ENCODE peak calls at places on chromosomes 12 and 14, in five cellular contexts. D is AG10803, Z is SK-N-SH, N is neural progenitor cell, W is MM.1S. I is an unnamed sample.
A peak's percentile ranks its signal among the peaks of the same experiment; 100 is the strongest.

GRCh38 chr14:61065671-61066070 is 84.6 kb downstream of the SLC38A6 start:
- DNase-seq in D (no peak), Z (no peak), N (no peak), W (no peak), I (no peak)

GRCh38 chr12:11959117-11959823 is 111.5 kb upstream of the BCL2L14 start:
- DNase-seq in D (no peak), Z (no peak), N (no peak), W (no peak), I (no peak)

GRCh38 chr12:9943244-9943643 is 11.1 kb upstream of the CLEC2A start:
- DNase-seq in D (no peak), Z (no peak), N (no peak), W (no peak), I (no peak)

GRCh38 chr12:109538191-109538863 is 35.0 kb downstream of the MMAB start:
- DNase-seq in D (no peak), Z (peak; percentile 88), N (no peak), W (no peak), I (no peak)

GRCh38 chr12:31749024-31749704 is 20.3 kb upstream of the AMN1 start:
- DNase-seq in D (peak; percentile 95), Z (no peak), N (no peak), W (peak; percentile 90), I (peak; percentile 95)

GRCh38 chr12:54413284-54414190 is 5.5 kb downstream of the ITGA5 start:
- DNase-seq in D (peak; percentile 66), Z (no peak), N (no peak), W (peak; percentile 29), I (no peak)

GRCh38 chr14:102875652-102876051 is 46.8 kb upstream of the AMN start:
- DNase-seq in D (no peak), Z (no peak), N (no peak), W (no peak), I (no peak)

GRCh38 chr14:61925043-61925442 is 162.8 kb downstream of the SNAPC1 start:
- DNase-seq in D (peak; percentile 34), Z (no peak), N (peak; percentile 56), W (no peak), I (no peak)

GRCh38 chr14:89373185-89373584 is 43.8 kb downstream of the FOXN3 start:
- DNase-seq in D (no peak), Z (no peak), N (no peak), W (no peak), I (no peak)

GRCh38 chr12:45725631-45726593 is 3.6 kb upstream of the ARID2 start:
- DNase-seq in D (peak; percentile 31), Z (peak; percentile 42), N (peak; percentile 49), W (peak; percentile 62), I (no peak)

GRCh38 chr12:105469701-105470100 is 139.2 kb downstream of the C12orf75 start:
- DNase-seq in D (no peak), Z (no peak), N (no peak), W (no peak), I (no peak)

GRCh38 chr12:98698603-98699463 is 53.7 kb downstream of the APAF1 start:
- DNase-seq in D (peak; percentile 72), Z (peak; percentile 65), N (no peak), W (peak; percentile 72), I (no peak)

GRCh38 chr14:100307215-100308111 is 1.2 kb upstream of the SLC25A29 start:
- DNase-seq in D (no peak), Z (peak; percentile 78), N (peak; percentile 62), W (no peak), I (no peak)

GRCh38 chr14:59632381-59632780 is 55.8 kb upstream of the CCDC175 start:
- DNase-seq in D (no peak), Z (peak; percentile 58), N (peak; percentile 74), W (no peak), I (no peak)

GRCh38 chr12:66863276-66863675 is 184.4 kb upstream of the GRIP1 start:
- DNase-seq in D (no peak), Z (no peak), N (no peak), W (no peak), I (no peak)

GRCh38 chr14:35964736-35965135 is 138.6 kb downstream of the BRMS1L start:
- DNase-seq in D (no peak), Z (no peak), N (no peak), W (no peak), I (no peak)

GRCh38 chr14:35959835-35960234 is 133.7 kb downstream of the BRMS1L start:
- DNase-seq in D (no peak), Z (no peak), N (no peak), W (no peak), I (no peak)

GRCh38 chr14:35961697-35962274 is 135.6 kb downstream of the BRMS1L start:
- DNase-seq in D (no peak), Z (no peak), N (no peak), W (no peak), I (no peak)

GRCh38 chr14:35965425-35965824 is 139.3 kb downstream of the BRMS1L start:
- DNase-seq in D (no peak), Z (no peak), N (peak; percentile 42), W (no peak), I (no peak)

DNA sequence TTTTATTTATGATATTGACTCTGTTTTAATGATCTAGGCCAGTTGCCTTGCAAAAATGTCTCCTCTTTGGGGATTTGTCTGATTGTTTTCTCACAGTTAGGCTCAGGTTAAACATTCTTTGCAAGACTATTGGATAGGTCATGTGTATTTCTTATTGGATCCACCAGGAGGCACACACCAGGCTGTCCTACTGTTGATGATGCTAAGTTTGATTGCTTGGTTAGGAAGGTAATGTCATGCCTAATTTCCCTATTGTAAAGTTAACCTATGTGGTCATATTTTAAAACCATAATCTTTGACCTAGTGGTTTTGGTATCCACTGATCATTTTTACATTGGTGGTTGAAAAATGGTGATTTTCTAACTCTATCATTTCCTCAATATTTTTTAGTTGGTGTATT is 137.1 kb downstream of the BRMS1L start:
- DNase-seq in D (no peak), Z (peak; percentile 3), N (peak; percentile 38), W (no peak), I (no peak)
- TF ChIP-seq CTCF in D (peak; percentile 33), Z (peak; percentile 37), N (peak; percentile 54), W (peak; percentile 10), I (peak; percentile 48)

GRCh38 chr12:94812345-94812744 is 162.0 kb upstream of the TMCC3 start:
- DNase-seq in D (no peak), Z (no peak), N (no peak), W (no peak), I (no peak)
- H3K4me3 ChIP-seq in D (no peak overlapping the region), Z (no peak overlapping the region), N (no peak overlapping the region), W (no peak overlapping the region), I (no peak overlapping the region)

DNA sequence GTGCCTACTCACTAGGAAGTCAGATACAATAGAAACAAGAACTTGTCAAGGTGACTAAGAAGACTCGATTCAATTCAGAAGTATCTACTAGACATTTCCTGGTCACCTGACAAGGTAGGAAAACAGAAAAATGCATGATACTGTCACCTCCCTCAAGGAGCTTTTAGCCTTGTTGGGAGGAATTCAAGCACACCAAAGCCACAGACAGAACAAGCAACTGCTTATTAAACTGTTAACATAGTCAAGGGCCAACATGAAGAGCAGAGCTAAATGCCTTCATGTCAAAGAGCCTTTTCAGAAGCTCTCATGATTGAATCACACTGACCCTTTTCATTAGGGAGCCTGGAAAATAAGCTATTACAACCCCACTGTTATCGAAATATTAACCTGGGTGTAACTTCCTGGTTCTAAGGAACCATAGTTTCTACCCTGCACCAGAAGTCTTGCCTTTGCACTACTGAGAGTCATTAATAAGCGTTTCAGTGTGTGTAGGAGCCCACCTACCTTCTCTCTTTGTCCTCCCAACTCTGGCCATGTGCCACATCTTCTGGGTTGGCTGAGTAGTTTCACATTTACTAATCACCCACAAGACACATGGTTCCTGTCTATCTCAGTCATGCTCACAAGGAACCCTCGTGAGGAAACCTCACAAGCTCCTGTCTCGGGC is 31.0 kb upstream of the LGALS3 start:
- DNase-seq in D (no peak), Z (no peak), N (no peak), W (peak; percentile 30), I (no peak)
- TF ChIP-seq CTCF in D (no peak), Z (no peak), N (no peak), W (no peak), I (no peak)

DNA sequence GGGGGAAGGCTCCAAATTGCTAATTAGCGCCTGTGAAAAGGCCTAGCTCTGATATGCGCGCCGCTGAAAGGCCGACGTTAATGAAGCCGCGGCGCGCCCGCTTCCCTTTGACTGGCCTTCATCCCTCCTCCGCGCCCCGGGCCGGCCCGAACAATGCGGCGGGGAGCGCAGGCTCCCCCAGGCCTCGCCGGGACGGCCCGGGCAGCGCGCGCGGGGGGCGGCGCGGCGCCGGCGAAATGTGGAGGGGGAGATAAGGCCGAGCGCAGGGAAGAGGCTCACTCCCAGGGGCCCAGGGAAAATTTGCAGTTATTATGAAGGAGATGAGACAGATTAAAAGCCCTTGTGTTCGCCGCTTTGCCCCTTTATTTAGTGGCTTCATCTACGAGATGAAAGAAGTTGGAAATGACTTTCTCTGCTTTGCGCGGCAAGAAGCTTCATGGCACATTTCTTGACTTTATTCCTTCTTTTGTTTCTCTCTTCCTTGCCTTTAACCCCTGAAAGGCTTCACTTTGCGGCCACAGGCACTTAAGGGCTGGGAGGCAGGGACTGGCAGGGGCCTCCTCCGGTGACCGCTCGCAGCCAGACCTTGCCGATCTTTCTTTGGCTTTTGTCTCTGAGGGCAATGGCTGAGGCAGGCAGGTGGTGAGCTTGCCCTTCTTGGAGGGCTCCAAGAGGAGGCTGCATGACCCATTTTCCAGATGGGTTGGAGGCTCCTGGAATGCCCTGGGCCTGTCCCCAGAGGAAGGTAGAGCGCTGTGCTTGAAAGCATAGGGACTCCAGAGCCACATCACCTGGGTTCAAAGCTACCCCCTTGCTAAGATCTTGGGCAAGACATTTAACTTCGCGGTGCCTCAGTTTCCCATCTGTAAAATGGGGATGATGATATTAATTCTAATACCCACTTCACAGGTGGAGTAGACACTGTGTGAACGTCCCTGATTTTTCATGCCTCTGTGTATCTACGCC is 12.7 kb upstream of the GPATCH2L start:
- DNase-seq in D (no peak), Z (peak; percentile 69), N (peak; percentile 94), W (no peak), I (no peak)
- H3K4me3 ChIP-seq in D (no peak overlapping the region), Z (peak overlapping the region; percentile 12), N (peak overlapping the region; percentile 48), W (no peak overlapping the region), I (peak overlapping the region; percentile 27)

GRCh38 chr14:38947343-38947742 is 155.7 kb downstream of the SEC23A start:
- DNase-seq in D (no peak), Z (no peak), N (no peak), W (no peak), I (no peak)

GRCh38 chr14:38944691-38945090 is 158.3 kb downstream of the SEC23A start:
- DNase-seq in D (no peak), Z (no peak), N (no peak), W (no peak), I (no peak)

GRCh38 chr14:38941485-38941884 is 161.6 kb downstream of the SEC23A start:
- DNase-seq in D (no peak), Z (no peak), N (no peak), W (no peak), I (no peak)
- TF ChIP-seq CTCF in D (peak; percentile 5), Z (no peak), N (no peak), W (no peak), I (peak; percentile 9)

DNA sequence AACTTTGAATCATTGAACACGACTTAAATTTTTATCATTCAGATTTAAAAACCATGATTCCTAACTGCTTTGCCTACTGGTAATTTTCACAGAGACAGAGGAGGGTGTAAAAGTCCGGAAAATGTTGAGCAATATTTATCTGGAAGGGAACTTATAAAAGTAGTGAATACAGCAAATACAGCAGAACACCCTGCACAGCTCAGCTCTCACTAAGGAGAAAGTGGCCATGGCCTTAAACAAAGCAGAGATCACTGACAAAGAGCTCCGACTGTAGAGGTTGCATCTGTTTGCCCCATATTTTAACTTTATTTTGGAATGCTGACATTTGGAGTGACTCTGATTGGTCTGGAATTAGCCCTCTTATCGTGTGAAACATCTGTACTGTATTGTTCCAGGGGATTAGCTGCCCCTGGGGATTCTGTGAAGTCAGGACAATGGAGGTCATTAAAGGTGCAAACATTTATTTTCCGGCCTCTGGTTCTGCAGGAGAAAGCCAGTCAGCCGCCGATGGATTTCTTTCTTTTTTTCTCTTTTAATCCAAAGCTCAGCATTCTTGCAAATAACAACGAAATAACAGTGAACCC is 1275.6 kb upstream of the FLRT2 start:
- DNase-seq in D (no peak), Z (no peak), N (peak; percentile 92), W (no peak), I (peak; percentile 30)
- H3K4me3 ChIP-seq in D (no peak overlapping the region), Z (no peak overlapping the region), N (peak overlapping the region; percentile 9), W (no peak overlapping the region), I (no peak overlapping the region)

I was measured in retinal pigment epithelial cell.